ENCODE peak calls at places on chromosomes 5 and 9, in six cellular contexts. One of them, this sample, is unnamed.

GRCh38 chr5:177492841-177493240 is 4.6 kb downstream of the PDLIM7 start:
- DNase-seq in mesenchymal stem cell: no peak
- DNase-seq in neuronal stem cell: no peak
- DNase-seq in H1: no peak
- DNase-seq in trophoblast cell: no peak
- DNase-seq in IMR-90: no peak
- DNase-seq in this sample: no peak

GRCh38 chr9:79719989-79720388 is 148.2 kb downstream of the TLE4 start:
- DNase-seq in trophoblast cell: no peak
- DNase-seq in neuronal stem cell: no peak
- DNase-seq in H1: no peak
- DNase-seq in mesenchymal stem cell: no peak
- DNase-seq in IMR-90: no peak
- DNase-seq in this sample: no peak

GRCh38 chr9:128475867-128476266 is 20.1 kb downstream of the ODF2 start:
- DNase-seq in H1: no peak
- DNase-seq in trophoblast cell: no peak
- DNase-seq in IMR-90: no peak
- DNase-seq in mesenchymal stem cell: no peak
- DNase-seq in neuronal stem cell: no peak
- DNase-seq in this sample: no peak

GRCh38 chr5:75320341-75320740 is 16.7 kb upstream of the HMGCR start:
- DNase-seq in H1: no peak
- DNase-seq in trophoblast cell: peak
- DNase-seq in mesenchymal stem cell: peak
- DNase-seq in IMR-90: no peak
- DNase-seq in neuronal stem cell: no peak
- DNase-seq in this sample: no peak

GRCh38 chr9:33287087-33287490 is 3.2 kb upstream of the NFX1 start:
- DNase-seq in H1: peak
- DNase-seq in neuronal stem cell: no peak
- DNase-seq in IMR-90: peak
- DNase-seq in mesenchymal stem cell: peak
- DNase-seq in trophoblast cell: peak
- DNase-seq in this sample: peak

GRCh38 chr9:107007981-107008380 is 145.0 kb downstream of the ZNF462 start:
- DNase-seq in mesenchymal stem cell: no peak
- DNase-seq in neuronal stem cell: no peak
- DNase-seq in H1: no peak
- DNase-seq in IMR-90: no peak
- DNase-seq in trophoblast cell: no peak
- DNase-seq in this sample: no peak

GRCh38 chr9:8760000-8760767 is 960.6 kb upstream of the DMAC1 start:
- DNase-seq in H1: no peak
- DNase-seq in mesenchymal stem cell: no peak
- DNase-seq in IMR-90: no peak
- DNase-seq in neuronal stem cell: no peak
- DNase-seq in trophoblast cell: no peak
- DNase-seq in this sample: no peak

GRCh38 chr5:138632900-138633489 is 57.8 kb upstream of the HSPA9 start:
- DNase-seq in neuronal stem cell: peak
- DNase-seq in trophoblast cell: peak
- DNase-seq in mesenchymal stem cell: peak
- DNase-seq in IMR-90: peak
- DNase-seq in H1: peak
- DNase-seq in this sample: peak

GRCh38 chr9:101727621-101728524 is 10.6 kb downstream of the GRIN3A start:
- DNase-seq in mesenchymal stem cell: no peak
- DNase-seq in trophoblast cell: peak
- DNase-seq in H1: no peak
- DNase-seq in IMR-90: peak
- DNase-seq in neuronal stem cell: no peak
- DNase-seq in this sample: peak

GRCh38 chr9:35650341-35651158 is at the start of gene SIT1:
- DNase-seq in H1: peak
- DNase-seq in neuronal stem cell: no peak
- DNase-seq in trophoblast cell: no peak
- DNase-seq in mesenchymal stem cell: no peak
- DNase-seq in IMR-90: no peak
- DNase-seq in this sample: no peak

GRCh38 chr5:112491257-112491656 is 72.2 kb upstream of the EPB41L4A start:
- DNase-seq in H1: no peak
- DNase-seq in neuronal stem cell: no peak
- DNase-seq in mesenchymal stem cell: no peak
- DNase-seq in IMR-90: peak
- DNase-seq in trophoblast cell: peak
- DNase-seq in this sample: no peak

GRCh38 chr9:75447281-75447680 is 359.0 kb downstream of the OSTF1 start:
- DNase-seq in neuronal stem cell: no peak
- DNase-seq in mesenchymal stem cell: no peak
- DNase-seq in IMR-90: no peak
- DNase-seq in H1: no peak
- DNase-seq in trophoblast cell: no peak
- DNase-seq in this sample: no peak
- H4K91ac ChIP-seq in neuronal stem cell: no peak
- H4K91ac ChIP-seq in mesenchymal stem cell: no peak
- H4K91ac ChIP-seq in IMR-90: no peak
- H4K91ac ChIP-seq in H1: no peak
- H4K91ac ChIP-seq in trophoblast cell: no peak
- H4K91ac ChIP-seq in this sample: no peak

GRCh38 chr5:158837908-158838307 is 261.8 kb downstream of the EBF1 start:
- DNase-seq in neuronal stem cell: no peak
- DNase-seq in H1: no peak
- DNase-seq in trophoblast cell: no peak
- DNase-seq in mesenchymal stem cell: no peak
- DNase-seq in IMR-90: no peak
- DNase-seq in this sample: no peak
- H2BK120ac ChIP-seq in neuronal stem cell: no peak
- H2BK120ac ChIP-seq in H1: no peak
- H2BK120ac ChIP-seq in trophoblast cell: no peak
- H2BK120ac ChIP-seq in mesenchymal stem cell: no peak
- H2BK120ac ChIP-seq in IMR-90: no peak
- H2BK120ac ChIP-seq in this sample: no peak

DNA sequence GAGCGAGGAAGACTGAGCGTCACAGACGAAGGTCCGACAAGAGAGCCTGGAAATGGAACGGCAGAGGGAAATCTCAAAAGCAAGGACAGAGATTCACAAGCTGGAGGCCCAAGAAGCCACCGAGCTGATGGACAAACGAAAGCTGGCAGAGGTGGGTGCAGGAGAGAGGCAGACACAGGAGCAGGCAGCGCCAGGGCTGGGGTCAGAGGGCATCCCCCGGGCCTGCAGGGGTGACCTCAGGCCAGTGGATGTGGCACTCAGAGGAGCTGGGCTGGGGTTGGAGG is 40.6 kb downstream of the EXD3 start:
- DNase-seq in mesenchymal stem cell: no peak
- DNase-seq in IMR-90: no peak
- DNase-seq in trophoblast cell: no peak
- DNase-seq in neuronal stem cell: no peak
- DNase-seq in H1: no peak
- DNase-seq in this sample: no peak
- H4K91ac ChIP-seq in mesenchymal stem cell: no peak
- H4K91ac ChIP-seq in IMR-90: no peak
- H4K91ac ChIP-seq in trophoblast cell: no peak
- H4K91ac ChIP-seq in neuronal stem cell: no peak
- H4K91ac ChIP-seq in H1: no peak
- H4K91ac ChIP-seq in this sample: no peak

GRCh38 chr9:111482656-111483418 is 1.3 kb downstream of the ECPAS start:
- DNase-seq in trophoblast cell: peak
- DNase-seq in mesenchymal stem cell: peak
- DNase-seq in IMR-90: peak
- DNase-seq in H1: peak
- DNase-seq in neuronal stem cell: peak
- DNase-seq in this sample: peak

GRCh38 chr9:111481885-111482636 is 2.1 kb downstream of the ECPAS start:
- DNase-seq in mesenchymal stem cell: peak
- DNase-seq in H1: no peak
- DNase-seq in trophoblast cell: peak
- DNase-seq in neuronal stem cell: peak
- DNase-seq in IMR-90: peak
- DNase-seq in this sample: no peak

GRCh38 chr9:111483419-111483861 is 743 bp downstream of the ECPAS start:
- DNase-seq in neuronal stem cell: peak
- DNase-seq in IMR-90: no peak
- DNase-seq in trophoblast cell: no peak
- DNase-seq in H1: no peak
- DNase-seq in mesenchymal stem cell: no peak
- DNase-seq in this sample: no peak

GRCh38 chr9:111484564-111484878 is 338 bp upstream of the ECPAS start:
- DNase-seq in mesenchymal stem cell: no peak
- DNase-seq in IMR-90: peak
- DNase-seq in trophoblast cell: peak
- DNase-seq in H1: no peak
- DNase-seq in neuronal stem cell: no peak
- DNase-seq in this sample: no peak

DNA sequence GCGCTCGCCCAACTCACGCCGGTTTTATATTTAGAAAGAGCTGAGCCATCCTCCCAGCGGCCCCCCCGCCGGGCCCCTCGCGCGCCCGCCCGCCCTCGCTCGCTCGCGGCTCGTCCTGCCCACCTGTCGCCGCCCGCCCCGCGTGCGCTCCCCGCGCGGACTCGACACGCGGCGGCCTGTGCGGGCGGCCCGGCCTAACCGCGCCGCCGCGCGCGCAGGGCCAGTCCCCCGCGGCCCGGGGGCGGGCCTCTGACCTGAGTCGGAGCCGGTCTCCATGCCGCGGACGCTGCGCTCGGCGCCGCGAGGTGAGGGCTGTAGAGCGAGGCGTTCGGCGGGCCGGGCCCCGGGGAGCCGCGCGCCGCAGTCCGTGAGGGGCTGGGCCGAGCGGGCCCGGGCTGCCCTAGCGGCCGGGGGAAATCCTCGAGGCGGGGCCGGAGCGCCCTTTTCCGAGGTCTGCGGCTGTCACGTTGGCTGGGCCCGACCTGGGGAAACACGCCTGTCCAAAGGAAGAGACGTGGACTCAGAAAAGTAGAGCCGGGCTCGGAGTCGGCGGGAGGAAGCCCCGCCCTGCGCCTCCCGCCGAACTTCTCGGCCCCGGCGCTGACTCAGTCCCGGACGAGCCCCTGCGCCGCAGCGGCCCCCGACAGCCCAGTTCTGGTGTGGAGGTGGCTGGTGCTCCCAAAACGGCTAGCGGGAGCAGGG is at the start of gene ECPAS:
- DNase-seq in trophoblast cell: peak
- DNase-seq in neuronal stem cell: peak
- DNase-seq in mesenchymal stem cell: peak
- DNase-seq in H1: peak
- DNase-seq in IMR-90: peak
- DNase-seq in this sample: peak
- H2BK120ac ChIP-seq in trophoblast cell: peak
- H2BK120ac ChIP-seq in neuronal stem cell: no peak
- H2BK120ac ChIP-seq in mesenchymal stem cell: peak
- H2BK120ac ChIP-seq in H1: peak
- H2BK120ac ChIP-seq in IMR-90: peak
- H2BK120ac ChIP-seq in this sample: no peak

DNA sequence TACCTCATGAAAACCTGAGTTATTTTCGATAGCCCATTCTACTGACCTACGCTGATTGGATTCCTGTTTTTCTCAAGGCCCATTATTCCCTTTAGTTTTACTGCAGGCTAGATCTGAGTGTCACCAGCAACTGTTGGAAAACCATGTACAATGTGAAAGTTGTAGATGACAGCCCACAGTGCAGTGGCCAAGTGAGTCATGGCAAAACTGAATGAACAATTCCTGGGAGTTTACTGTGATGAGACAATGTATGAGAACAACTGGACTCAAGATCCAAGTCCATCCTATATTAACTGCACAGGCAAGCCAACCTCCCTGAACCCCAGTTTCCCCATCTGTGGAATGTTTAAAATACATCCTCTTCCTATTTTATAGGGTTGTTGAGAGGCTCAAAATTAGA is 4.1 kb upstream of the GDA start:
- DNase-seq in IMR-90: no peak
- DNase-seq in trophoblast cell: peak
- DNase-seq in H1: no peak
- DNase-seq in neuronal stem cell: no peak
- DNase-seq in mesenchymal stem cell: no peak
- DNase-seq in this sample: no peak
- H4K91ac ChIP-seq in IMR-90: no peak
- H4K91ac ChIP-seq in trophoblast cell: no peak
- H4K91ac ChIP-seq in H1: no peak
- H4K91ac ChIP-seq in neuronal stem cell: no peak
- H4K91ac ChIP-seq in mesenchymal stem cell: no peak
- H4K91ac ChIP-seq in this sample: no peak

GRCh38 chr5:123876265-123876790 is 364.4 kb downstream of the CSNK1G3 start:
- DNase-seq in IMR-90: no peak
- DNase-seq in mesenchymal stem cell: no peak
- DNase-seq in trophoblast cell: no peak
- DNase-seq in H1: no peak
- DNase-seq in neuronal stem cell: no peak
- DNase-seq in this sample: peak
- H2BK120ac ChIP-seq in IMR-90: no peak
- H2BK120ac ChIP-seq in mesenchymal stem cell: no peak
- H2BK120ac ChIP-seq in trophoblast cell: no peak
- H2BK120ac ChIP-seq in H1: peak
- H2BK120ac ChIP-seq in neuronal stem cell: no peak
- H2BK120ac ChIP-seq in this sample: no peak